ENCODE peak calls at places on chromosomes 11 and 22, in five cellular contexts. D is pancreas, F is psoas muscle, M is ovary, N is uterus. T is an unnamed sample. For H3K27me3, the result is how much of the 10 kb centered on the place peaks cover.

GRCh38 chr11:27618591-27618990 is 81.7 kb downstream of the BDNF start:
- DNase-seq in D (no peak), F (no peak), M (no peak), N (no peak), T (no peak)

GRCh38 chr22:44405661-44406060 is 92.4 kb downstream of the RTL6 start:
- DNase-seq in D (no peak), F (no peak), M (no peak), N (no peak), T (no peak)

GRCh38 chr22:47196881-47197701 is 434.6 kb downstream of the TBC1D22A start:
- DNase-seq in D (no peak), F (no peak), M (no peak), N (no peak), T (peak)

GRCh38 chr11:67507242-67507890 is 596 bp downstream of the CDK2AP2 start:
- DNase-seq in D (no peak), F (no peak), M (no peak), N (no peak), T (peak)

GRCh38 chr22:22618923-22619322 is 25.5 kb upstream of the GGTLC2 start:
- DNase-seq in D (no peak), F (no peak), M (no peak), N (no peak), T (no peak)

GRCh38 chr11:119081682-119082081 is 3.0 kb upstream of the HMBS start:
- DNase-seq in D (no peak), F (no peak), M (no peak), N (no peak), T (no peak)

GRCh38 chr11:66264893-66265292 is 3.5 kb upstream of the RAB1B start:
- DNase-seq in D (peak), F (no peak), M (peak), N (no peak), T (no peak)

GRCh38 chr11:6635082-6635932 is 16.1 kb upstream of the TPP1 start:
- DNase-seq in D (no peak), F (peak), M (peak), N (peak), T (no peak)

GRCh38 chr22:25334091-25334490 is 114.7 kb downstream of the CRYBB2 start:
- DNase-seq in D (peak), F (peak), M (no peak), N (no peak), T (peak)

GRCh38 chr11:61955031-61955415 is 4.9 kb downstream of the BEST1 start:
- DNase-seq in D (peak), F (peak), M (peak), N (peak), T (no peak)

GRCh38 chr22:36386351-36386899 is 1.3 kb downstream of the MYH9 start:
- DNase-seq in D (peak), F (peak), M (no peak), N (no peak), T (peak)

GRCh38 chr11:28146123-28146751 is 38.0 kb downstream of the METTL15 start:
- DNase-seq in D (no peak), F (no peak), M (no peak), N (no peak), T (no peak)

GRCh38 chr11:128279861-128280260 is 307.5 kb downstream of the ETS1 start:
- DNase-seq in D (no peak), F (no peak), M (no peak), N (no peak), T (no peak)

GRCh38 chr11:65983589-65983987 is 18.4 kb downstream of the EIF1AD start:
- DNase-seq in D (no peak), F (no peak), M (no peak), N (no peak), T (no peak)

GRCh38 chr11:71338806-71339177 is 86.4 kb upstream of the SHANK2 start:
- DNase-seq in D (no peak), F (no peak), M (no peak), N (no peak), T (no peak)

GRCh38 chr11:40797981-40798380 is 661.5 kb downstream of the LRRC4C start:
- DNase-seq in D (no peak), F (no peak), M (no peak), N (no peak), T (no peak)

GRCh38 chr22:35464399-35464798 is 64.5 kb downstream of the MCM5 start:
- DNase-seq in D (no peak), F (no peak), M (no peak), N (no peak), T (no peak)

GRCh38 chr11:101880208-101880607 is 34.6 kb upstream of the CEP126 start:
- DNase-seq in D (no peak), F (no peak), M (no peak), N (no peak), T (no peak)

GRCh38 chr11:95337972-95338429 is 107.0 kb upstream of the SESN3 start:
- DNase-seq in D (no peak), F (no peak), M (no peak), N (no peak), T (no peak)

GRCh38 chr11:74276581-74276980 is 34.9 kb downstream of the P4HA3 start:
- DNase-seq in D (no peak), F (no peak), M (no peak), N (no peak), T (no peak)

GRCh38 chr11:8290122-8290810 is 26.6 kb upstream of the LMO1 start:
- DNase-seq in D (no peak), F (no peak), M (no peak), N (no peak), T (peak)

GRCh38 chr22:21752276-21752675 is 16.7 kb upstream of the YPEL1 start:
- DNase-seq in D (no peak), F (no peak), M (no peak), N (no peak), T (no peak)

GRCh38 chr11:64120951-64121569 is 44.9 kb downstream of the MACROD1 start:
- DNase-seq in D (no peak), F (no peak), M (no peak), N (no peak), T (no peak)

GRCh38 chr11:19493446-19493845 is 219.2 kb upstream of the NAV2 start:
- DNase-seq in D (no peak), F (no peak), M (no peak), N (no peak), T (no peak)

GRCh38 chr11:72230764-72231365 is 6.3 kb downstream of the INPPL1 start:
- DNase-seq in D (peak), F (no peak), M (peak), N (no peak), T (no peak)

GRCh38 chr11:75811485-75811884 is 3.5 kb upstream of the UVRAG start:
- DNase-seq in D (no peak), F (no peak), M (no peak), N (no peak), T (no peak)

GRCh38 chr11:6927030-6927617 is 898 bp downstream of the ZNF215 start:
- DNase-seq in D (no peak), F (no peak), M (no peak), N (no peak), T (no peak)

GRCh38 chr11:117749541-117749910 is 47.5 kb downstream of the DSCAML1 start:
- DNase-seq in D (no peak), F (no peak), M (no peak), N (no peak), T (peak)

GRCh38 chr11:117750357-117750756 is 46.7 kb downstream of the DSCAML1 start:
- DNase-seq in D (no peak), F (no peak), M (no peak), N (no peak), T (no peak)

GRCh38 chr11:117748771-117749540 is 48.1 kb downstream of the DSCAML1 start:
- DNase-seq in D (no peak), F (no peak), M (no peak), N (no peak), T (peak)

GRCh38 chr11:117750916-117751773 is 45.9 kb downstream of the DSCAML1 start:
- DNase-seq in D (no peak), F (no peak), M (no peak), N (no peak), T (no peak)

GRCh38 chr11:117752721-117753237 is 44.2 kb downstream of the DSCAML1 start:
- DNase-seq in D (no peak), F (no peak), M (no peak), N (no peak), T (no peak)
- H3K27me3 ChIP-seq in D (under half), F (under half), M (under half), N (under half), T (under half)

GRCh38 chr22:17235861-17236260 is 16.6 kb upstream of the ADA2 start:
- DNase-seq in D (no peak), F (no peak), M (no peak), N (no peak), T (no peak)

GRCh38 chr22:17232406-17232805 is 13.2 kb upstream of the ADA2 start:
- DNase-seq in D (no peak), F (no peak), M (no peak), N (no peak), T (no peak)

GRCh38 chr22:17235149-17235655 is 16.0 kb upstream of the ADA2 start:
- DNase-seq in D (no peak), F (no peak), M (no peak), N (no peak), T (no peak)

GRCh38 chr22:17233348-17234043 is 14.3 kb upstream of the ADA2 start:
- DNase-seq in D (no peak), F (no peak), M (no peak), N (no peak), T (no peak)

GRCh38 chr22:17234144-17234623 is 14.9 kb upstream of the ADA2 start:
- DNase-seq in D (no peak), F (no peak), M (no peak), N (no peak), T (no peak)
- TF ChIP-seq CTCF in D (no peak), F (no peak), M (no peak), N (no peak), T (no peak)

DNA sequence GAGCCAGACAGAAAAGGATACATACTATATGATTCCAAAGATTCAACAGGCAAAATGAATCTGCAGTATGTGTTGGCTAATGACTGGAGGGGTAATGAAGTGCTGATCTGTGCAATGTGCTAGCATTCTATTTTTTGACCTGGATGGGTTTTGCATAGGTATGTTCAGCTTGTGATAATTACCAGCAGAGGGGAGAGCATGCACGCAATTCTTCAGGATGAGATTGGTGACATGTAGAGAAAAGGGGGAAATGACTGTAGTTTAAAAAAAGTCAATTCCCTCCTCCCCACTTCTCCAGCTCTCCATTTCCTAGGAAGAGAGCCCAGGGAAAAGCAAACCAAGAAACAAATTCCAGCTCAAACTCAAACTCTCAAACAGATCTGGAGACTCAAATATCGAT is 566 bp upstream of the CCDC81 start:
- DNase-seq in D (no peak), F (no peak), M (no peak), N (no peak), T (no peak)
- H3K27me3 ChIP-seq in D (under half), F (under half), M (under half), N (under half), T (under half)

DNA sequence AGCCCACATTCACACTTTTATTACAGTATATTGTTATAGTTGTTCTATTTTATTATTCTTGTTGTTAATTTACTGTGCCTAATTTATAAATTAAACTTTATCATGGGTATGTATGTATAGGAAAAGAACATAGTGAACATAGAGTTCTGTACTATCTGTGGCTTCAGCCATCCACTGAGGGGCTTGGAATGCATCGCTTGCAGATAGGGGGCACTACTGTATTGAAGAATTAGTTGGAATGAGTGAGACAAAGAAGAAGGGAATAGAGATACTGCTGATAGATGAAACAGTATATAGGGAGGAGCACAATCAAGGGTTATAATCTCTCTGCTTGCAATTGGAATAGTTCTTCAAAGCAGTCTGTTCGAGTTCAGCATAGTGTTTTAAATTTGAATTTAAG is 432.2 kb downstream of the RAB38 start:
- DNase-seq in D (no peak), F (no peak), M (no peak), N (no peak), T (no peak)
- TF ChIP-seq CTCF in D (no peak), F (peak), M (no peak), N (no peak), T (peak)

GRCh38 chr11:44363116-44363515 is 53.2 kb upstream of the ALX4 start:
- DNase-seq in D (no peak), F (no peak), M (no peak), N (no peak), T (no peak)

GRCh38 chr11:44366741-44367140 is 56.8 kb upstream of the ALX4 start:
- DNase-seq in D (no peak), F (no peak), M (no peak), N (no peak), T (no peak)

GRCh38 chr11:44361883-44362282 is 51.9 kb upstream of the ALX4 start:
- DNase-seq in D (no peak), F (no peak), M (no peak), N (no peak), T (no peak)

GRCh38 chr11:44365616-44366015 is 55.7 kb upstream of the ALX4 start:
- DNase-seq in D (no peak), F (no peak), M (no peak), N (no peak), T (no peak)

DNA sequence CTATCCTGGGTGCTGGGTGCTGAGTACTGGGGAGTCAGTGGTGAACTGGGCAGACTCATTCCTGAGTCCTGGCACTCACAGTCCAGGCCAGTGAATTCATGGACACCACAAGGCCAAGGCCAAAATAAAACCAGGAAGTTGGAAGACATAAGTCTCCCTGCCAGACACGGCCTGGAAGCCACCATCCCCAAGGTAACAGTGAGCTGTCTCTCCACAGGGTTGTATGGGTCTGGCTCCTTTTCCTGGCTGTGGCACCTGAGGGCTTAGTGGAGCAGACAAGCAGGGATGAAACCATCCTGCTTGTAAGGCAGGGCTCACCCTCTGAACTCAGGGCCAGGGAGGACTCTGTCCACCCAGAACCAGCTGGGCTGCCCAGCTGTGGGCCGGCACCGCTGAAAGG is 54.7 kb upstream of the ALX4 start:
- DNase-seq in D (no peak), F (no peak), M (no peak), N (no peak), T (no peak)
- H3K27me3 ChIP-seq in D (under half), F (under half), M (under half), N (under half), T (under half)

GRCh38 chr11:469684-470667 is 19.9 kb downstream of the PTDSS2 start:
- DNase-seq in D (peak), F (peak), M (peak), N (peak), T (peak)
- TF ChIP-seq CTCF in D (no peak), F (no peak), M (no peak), N (peak), T (peak)

GRCh38 chr11:31805037-31805628 is 6.0 kb downstream of the PAX6 start:
- DNase-seq in D (no peak), F (no peak), M (no peak), N (no peak), T (no peak)

GRCh38 chr11:31806186-31806943 is 4.8 kb downstream of the PAX6 start:
- DNase-seq in D (no peak), F (no peak), M (no peak), N (no peak), T (no peak)

GRCh38 chr11:31806944-31807790 is 4.0 kb downstream of the PAX6 start:
- DNase-seq in D (no peak), F (no peak), M (no peak), N (no peak), T (no peak)

GRCh38 chr11:31804439-31805036 is 6.6 kb downstream of the PAX6 start:
- DNase-seq in D (no peak), F (no peak), M (no peak), N (no peak), T (no peak)

DNA sequence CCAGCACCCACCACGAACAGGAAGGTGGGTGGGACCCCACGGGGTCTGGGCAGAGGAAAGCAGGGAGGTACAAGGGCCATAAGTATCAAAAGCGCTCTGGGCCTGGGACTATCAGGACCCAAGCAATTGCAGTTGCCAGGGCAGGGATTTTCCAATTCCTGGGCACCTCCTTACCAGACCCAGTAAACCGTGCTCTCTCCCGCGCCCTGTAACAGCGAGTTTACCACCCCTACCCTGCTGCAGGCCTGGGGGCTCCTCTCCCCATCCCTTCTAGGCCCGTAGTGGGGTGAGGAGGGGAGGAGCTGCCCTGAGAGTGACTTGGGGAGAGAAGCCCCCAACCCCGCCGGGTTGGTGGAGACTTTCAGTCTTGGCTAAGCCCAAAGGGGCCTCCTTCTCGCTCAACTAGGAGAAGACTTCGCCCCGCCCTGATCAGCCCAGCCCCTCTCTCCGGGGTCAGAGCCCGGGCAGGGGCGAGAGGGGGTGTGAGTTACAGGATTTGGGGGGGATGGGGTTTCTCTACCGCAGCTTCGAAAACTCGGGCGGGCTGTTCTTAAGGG is 5.4 kb downstream of the PAX6 start:
- DNase-seq in D (no peak), F (no peak), M (no peak), N (no peak), T (no peak)
- H3K27me3 ChIP-seq in D (half or more), F (half or more), M (under half), N (under half), T (half or more)

GRCh38 chr11:12013771-12014170 is 5.3 kb upstream of the DKK3 start:
- DNase-seq in D (no peak), F (no peak), M (no peak), N (no peak), T (no peak)

GRCh38 chr11:12015486-12015885 is 7.1 kb upstream of the DKK3 start:
- DNase-seq in D (no peak), F (no peak), M (no peak), N (no peak), T (no peak)

GRCh38 chr11:12017243-12017678 is 8.8 kb upstream of the DKK3 start:
- DNase-seq in D (no peak), F (no peak), M (no peak), N (no peak), T (no peak)

GRCh38 chr11:12017865-12018453 is 9.5 kb upstream of the DKK3 start:
- DNase-seq in D (no peak), F (no peak), M (no peak), N (peak), T (no peak)

DNA sequence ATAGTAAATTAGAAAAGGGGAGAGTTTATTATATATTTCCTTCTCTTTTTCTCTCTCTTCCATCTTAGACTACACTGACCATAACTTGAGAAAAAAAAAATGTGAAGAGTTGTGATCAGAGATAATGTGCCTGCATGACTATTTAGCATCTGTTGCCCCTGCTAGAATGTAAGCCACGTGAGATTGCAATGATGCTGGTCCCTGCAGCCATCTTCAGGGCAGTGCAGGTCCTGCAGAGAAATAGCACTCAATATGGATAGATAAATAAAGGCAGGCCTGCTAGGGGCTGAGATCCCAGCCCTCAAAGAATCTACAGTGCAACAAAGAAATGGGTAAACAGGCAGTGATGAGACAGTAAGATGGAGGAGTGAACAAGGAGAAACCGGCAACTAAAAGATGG is 7.8 kb upstream of the DKK3 start:
- DNase-seq in D (no peak), F (no peak), M (no peak), N (no peak), T (no peak)
- TF ChIP-seq CTCF in D (no peak), F (no peak), M (no peak), N (no peak), T (no peak)

T was measured in dorsolateral prefrontal cortex.